ENCODE peak calls at places on chromosomes 1 and 21, in seven cellular contexts. S is CD8-positive, alpha-beta memory T cell; Y is kidney tubule cell; B is cardiac muscle cell; F is OCI-LY7; I is fibroblast of the aortic adventitia; Q is GDM1. H is an unnamed sample.

GRCh38 chr1:69223156-69223555 is 344.6 kb upstream of the LRRC7 start:
- DNase-seq in Y (no peak), F (no peak), I (no peak), S (no peak), Q (no peak), B (no peak), H (no peak)

GRCh38 chr1:165383067-165383466 is 26.6 kb upstream of the LMX1A start:
- DNase-seq in F (no peak), S (no peak), I (peak), Y (peak), B (peak), Q (no peak), H (no peak)

GRCh38 chr1:193310569-193310968 is 124.2 kb upstream of the B3GALT2 start:
- DNase-seq in I (no peak), S (no peak), B (no peak), Q (no peak), Y (no peak), F (no peak), H (no peak)

GRCh38 chr1:185200889-185201288 is 43.9 kb downstream of the SWT1 start:
- DNase-seq in S (no peak), Q (no peak), B (no peak), I (no peak), Y (no peak), F (no peak), H (no peak)

GRCh38 chr1:183845681-183846080 is 40.8 kb downstream of the RGL1 start:
- DNase-seq in S (no peak), I (peak), Y (no peak), Q (no peak), F (no peak), B (no peak), H (no peak)

GRCh38 chr21:29145837-29146453 is 15.5 kb downstream of the MAP3K7CL start:
- DNase-seq in F (no peak), S (no peak), Y (peak), I (no peak), Q (no peak), B (no peak), H (no peak)

GRCh38 chr1:50308883-50309282 is 114.4 kb downstream of the DMRTA2 start:
- DNase-seq in F (peak), I (peak), S (no peak), Q (no peak), B (peak), Y (peak), H (no peak)

GRCh38 chr1:236066828-236067386 is 2.0 kb upstream of the NID1 start:
- DNase-seq in I (no peak), Y (no peak), S (peak), B (no peak), F (no peak), Q (peak), H (peak)

GRCh38 chr21:38303300-38303699 is 46.5 kb downstream of the KCNJ15 start:
- DNase-seq in F (no peak), Y (peak), S (no peak), I (peak), B (peak), Q (no peak), H (no peak)

GRCh38 chr21:41604583-41605041 is 96.7 kb upstream of the TMPRSS2 start:
- DNase-seq in F (no peak), Q (no peak), B (no peak), I (no peak), Y (no peak), S (no peak), H (no peak)

GRCh38 chr1:35544976-35545375 is 12.2 kb downstream of the KIAA0319L start:
- DNase-seq in Q (no peak), I (peak), B (peak), F (peak), S (peak), Y (peak), H (peak)

GRCh38 chr1:181479137-181479745 is 4.1 kb upstream of the CACNA1E start:
- DNase-seq in Q (peak), S (no peak), F (peak), I (peak), Y (peak), B (peak), H (no peak)

GRCh38 chr1:212470059-212470458 is 37.3 kb downstream of the NENF start:
- DNase-seq in B (peak), Y (peak), S (no peak), I (peak), F (no peak), Q (no peak), H (no peak)

GRCh38 chr1:11880911-11881748 is 22.4 kb upstream of the NPPB start:
- DNase-seq in S (no peak), F (no peak), Q (no peak), I (no peak), Y (no peak), B (no peak), H (no peak)

GRCh38 chr1:10046356-10047085 is 13.8 kb downstream of the UBE4B start:
- DNase-seq in Y (no peak), I (peak), B (peak), S (no peak), Q (no peak), F (no peak), H (no peak)

GRCh38 chr21:32330784-32331311 is 32.2 kb downstream of the MRAP start:
- DNase-seq in S (no peak), Q (no peak), F (no peak), Y (peak), I (no peak), B (no peak), H (no peak)

GRCh38 chr1:227558807-227559186 is 4.6 kb upstream of the ZNF678 start:
- DNase-seq in I (no peak), F (no peak), S (no peak), Q (no peak), B (peak), Y (no peak), H (no peak)

GRCh38 chr1:234550341-234551031 is 59.5 kb downstream of the IRF2BP2 start:
- DNase-seq in Q (no peak), F (no peak), Y (no peak), B (no peak), S (no peak), I (no peak), H (no peak)

GRCh38 chr1:164320780-164321683 is 238.0 kb upstream of the PBX1 start:
- DNase-seq in I (peak), F (no peak), Y (peak), Q (no peak), S (no peak), B (peak), H (no peak)

GRCh38 chr1:60118119-60118518 is 44.5 kb upstream of the C1orf87 start:
- DNase-seq in B (no peak), Y (no peak), F (no peak), I (no peak), Q (no peak), S (no peak), H (no peak)

GRCh38 chr1:116737020-116737854 is 17.0 kb upstream of the CD2 start:
- DNase-seq in S (peak), Y (peak), F (peak), B (peak), I (peak), Q (peak), H (peak)

GRCh38 chr1:6646499-6647148 is 22.0 kb downstream of the THAP3 start:
- DNase-seq in Y (peak), I (peak), F (peak), B (peak), S (peak), Q (no peak), H (no peak)

GRCh38 chr1:207035877-207036558 is 3.5 kb upstream of the C1orf116 start:
- DNase-seq in Y (peak), I (no peak), S (no peak), F (no peak), Q (no peak), B (no peak), H (no peak)

GRCh38 chr1:190328361-190328760 is 149.3 kb downstream of the BRINP3 start:
- DNase-seq in F (no peak), S (no peak), I (peak), Q (no peak), B (no peak), Y (no peak), H (no peak)

GRCh38 chr1:150922519-150922975 is 3.6 kb upstream of the SETDB1 start:
- DNase-seq in I (peak), F (peak), Y (peak), B (peak), Q (peak), S (peak), H (peak)

H was measured in CD4-positive, alpha-beta T cell.